ENCODE peak calls at places on chromosomes 5 and 9, in four cellular contexts. U is HepG2, G is K562, W is GM12878. S is an unnamed sample.

GRCh38 chr9:116493183-116493582 is 193.9 kb upstream of the TRIM32 start:
- DNase-seq in G (no peak), W (no peak), U (no peak), S (no peak)

GRCh38 chr9:134406366-134407122 is 80.3 kb downstream of the RXRA start:
- DNase-seq in W (no peak), U (no peak), G (no peak), S (no peak)

GRCh38 chr9:9963861-9964260 is 648.9 kb downstream of the PTPRD start:
- DNase-seq in G (no peak), U (no peak), W (no peak), S (no peak)

GRCh38 chr9:111094433-111095421 is 56.5 kb upstream of the LPAR1 start:
- DNase-seq in U (no peak), W (peak), G (no peak), S (no peak)

GRCh38 chr5:67680109-67680508 is 483.5 kb upstream of the CD180 start:
- DNase-seq in G (no peak), U (no peak), W (no peak), S (no peak)

GRCh38 chr5:88727705-88728313 is 155.2 kb downstream of the MEF2C start:
- DNase-seq in W (no peak), G (peak), U (no peak), S (no peak)

GRCh38 chr5:61525573-61526142 is 193.6 kb downstream of the ZSWIM6 start:
- DNase-seq in W (no peak), G (no peak), U (no peak), S (no peak)

GRCh38 chr5:55821731-55822512 is 29.2 kb upstream of the IL31RA start:
- DNase-seq in G (peak), W (no peak), U (no peak), S (peak)

GRCh38 chr5:178385472-178385853 is 152.9 kb upstream of the PHYKPL start:
- DNase-seq in W (no peak), U (no peak), G (no peak), S (no peak)

GRCh38 chr9:84294551-84294950 is 46.0 kb downstream of the SLC28A3 start:
- DNase-seq in U (no peak), W (no peak), G (peak), S (no peak)

GRCh38 chr9:111805841-111806241 is 11.1 kb upstream of the SHOC1 start:
- DNase-seq in U (no peak), W (no peak), G (no peak), S (no peak)

GRCh38 chr5:107565791-107566536 is 104.8 kb downstream of the EFNA5 start:
- DNase-seq in W (no peak), U (no peak), G (no peak), S (no peak)

GRCh38 chr5:119367502-119368237 is 11.9 kb downstream of the TNFAIP8 start:
- DNase-seq in W (peak), G (no peak), U (peak), S (no peak)

GRCh38 chr5:167582263-167582662 is 709.2 kb upstream of the WWC1 start:
- DNase-seq in G (no peak), U (no peak), W (no peak), S (no peak)

GRCh38 chr5:179154346-179154990 is 94.3 kb downstream of the ZNF354C start:
- DNase-seq in W (no peak), U (no peak), G (no peak), S (peak)

GRCh38 chr9:20873240-20873860 is 158.1 kb downstream of the HACD4 start:
- DNase-seq in U (no peak), W (no peak), G (no peak), S (no peak)
- TF ChIP-seq CBX5 in U (no peak), W (no peak), G (no peak), S (no peak)

GRCh38 chr5:146027746-146028145 is 77.6 kb downstream of the PLAC8L1 start:
- DNase-seq in W (no peak), U (no peak), G (no peak), S (no peak)

GRCh38 chr5:146025681-146026080 is 79.7 kb downstream of the PLAC8L1 start:
- DNase-seq in G (no peak), U (no peak), W (no peak), S (no peak)

GRCh38 chr5:146024034-146024433 is 81.3 kb downstream of the PLAC8L1 start:
- DNase-seq in W (no peak), G (no peak), U (no peak), S (no peak)

GRCh38 chr5:146025108-146025507 is 80.3 kb downstream of the PLAC8L1 start:
- DNase-seq in U (peak), G (no peak), W (no peak), S (no peak)

DNA sequence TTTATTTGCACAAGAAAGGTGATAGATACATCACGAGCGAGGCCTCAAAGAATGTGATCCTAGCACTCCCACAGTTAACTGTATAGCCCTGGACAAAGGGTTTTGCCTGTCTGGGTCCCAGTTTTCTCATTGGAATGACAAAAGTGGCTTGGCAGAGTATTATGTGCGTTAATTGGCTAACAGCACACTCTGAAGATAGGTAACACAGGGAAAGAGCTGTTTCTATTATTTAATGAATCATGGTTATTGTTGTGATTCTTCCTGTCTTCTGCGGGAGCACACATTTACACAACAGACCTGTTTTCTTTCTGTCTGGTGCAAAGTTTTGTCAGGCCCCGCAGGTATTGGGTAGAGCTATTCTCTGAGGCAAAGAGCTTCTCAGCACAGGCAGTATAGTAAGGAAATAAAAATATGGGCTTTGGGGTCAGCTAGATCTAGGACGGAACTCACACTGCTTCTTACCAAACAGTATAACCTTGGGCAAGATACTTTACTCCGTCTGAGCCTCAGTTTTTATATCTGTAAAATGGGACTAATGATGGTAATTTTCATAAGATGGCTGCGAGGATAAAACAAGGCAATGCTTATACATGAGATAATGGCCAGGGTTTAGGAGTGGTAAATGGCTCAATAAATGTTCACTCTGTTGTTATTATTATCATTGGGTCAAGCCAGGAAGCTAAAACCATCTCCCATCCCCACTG is 78.9 kb downstream of the PLAC8L1 start:
- DNase-seq in G (no peak), U (no peak), W (no peak), S (no peak)
- TF ChIP-seq CBX5 in G (no peak), U (no peak), W (no peak), S (no peak)

GRCh38 chr5:84260939-84261338 is 123.7 kb downstream of the EDIL3 start:
- DNase-seq in W (no peak), G (no peak), U (no peak), S (no peak)
- TF ChIP-seq CBX5 in W (no peak), G (no peak), U (no peak), S (no peak)

DNA sequence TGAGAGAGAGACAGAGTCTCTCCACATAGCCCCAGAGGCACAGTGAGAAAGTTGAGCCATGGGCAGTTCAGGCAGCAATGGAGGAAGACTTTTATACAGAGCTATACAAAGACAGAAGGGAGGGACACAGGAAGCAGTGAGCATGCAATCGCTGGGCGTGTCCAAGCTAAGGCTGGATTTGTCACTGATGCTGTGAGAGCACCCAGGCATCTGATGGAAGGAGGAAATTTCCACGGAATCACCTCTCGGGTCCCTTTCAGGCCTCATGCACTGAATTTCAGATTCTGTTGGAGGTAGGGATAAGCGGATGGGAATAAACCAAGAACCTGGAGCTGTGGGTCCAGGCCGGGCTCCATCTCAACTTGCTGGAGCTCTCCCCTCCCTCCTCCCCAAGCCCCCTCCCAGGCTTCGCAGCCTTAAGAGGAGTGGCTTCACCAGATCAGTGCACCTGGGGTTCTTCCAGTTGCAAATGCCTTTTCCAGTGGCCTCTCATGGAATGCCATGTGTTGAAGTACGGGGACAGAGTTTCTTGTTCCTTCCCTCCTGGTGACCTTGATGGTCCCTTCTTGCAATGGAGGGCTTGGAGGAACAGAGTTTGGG is 114.8 kb upstream of the ALDH1B1 start:
- DNase-seq in U (no peak), G (no peak), W (no peak), S (no peak)
- TF ChIP-seq CBX5 in U (no peak), G (no peak), W (no peak), S (no peak)

DNA sequence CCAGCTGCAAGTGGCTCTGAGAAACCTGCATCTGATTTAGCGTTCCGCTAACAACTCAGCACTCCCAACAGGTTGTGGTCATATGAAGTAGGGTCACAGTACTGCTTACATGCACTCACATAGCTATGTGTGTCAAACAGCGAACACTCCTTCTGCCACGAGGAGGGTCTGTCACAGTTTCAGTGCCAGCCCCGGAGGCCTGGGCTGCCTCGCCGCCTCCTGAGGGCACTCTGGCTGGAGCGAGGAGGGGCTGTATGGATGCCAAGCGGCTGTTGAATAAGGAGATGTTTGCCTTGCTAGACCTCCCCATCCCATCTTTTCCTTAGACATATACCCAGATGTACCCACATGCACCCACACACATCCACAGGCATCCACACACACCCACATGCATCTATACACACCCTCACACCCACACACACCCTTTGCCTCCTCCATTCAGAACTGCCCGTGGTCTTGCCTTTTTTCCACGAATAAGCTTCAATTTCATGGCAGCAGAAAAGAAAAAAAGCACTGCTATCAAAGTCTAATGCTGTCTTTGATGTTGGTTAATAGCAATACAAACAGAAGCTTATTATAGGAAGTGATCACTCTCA is 95.7 kb downstream of the HSD17B3 start:
- DNase-seq in U (no peak), G (no peak), W (no peak), S (no peak)
- TF ChIP-seq CBX5 in U (no peak), G (no peak), W (no peak), S (no peak)

DNA sequence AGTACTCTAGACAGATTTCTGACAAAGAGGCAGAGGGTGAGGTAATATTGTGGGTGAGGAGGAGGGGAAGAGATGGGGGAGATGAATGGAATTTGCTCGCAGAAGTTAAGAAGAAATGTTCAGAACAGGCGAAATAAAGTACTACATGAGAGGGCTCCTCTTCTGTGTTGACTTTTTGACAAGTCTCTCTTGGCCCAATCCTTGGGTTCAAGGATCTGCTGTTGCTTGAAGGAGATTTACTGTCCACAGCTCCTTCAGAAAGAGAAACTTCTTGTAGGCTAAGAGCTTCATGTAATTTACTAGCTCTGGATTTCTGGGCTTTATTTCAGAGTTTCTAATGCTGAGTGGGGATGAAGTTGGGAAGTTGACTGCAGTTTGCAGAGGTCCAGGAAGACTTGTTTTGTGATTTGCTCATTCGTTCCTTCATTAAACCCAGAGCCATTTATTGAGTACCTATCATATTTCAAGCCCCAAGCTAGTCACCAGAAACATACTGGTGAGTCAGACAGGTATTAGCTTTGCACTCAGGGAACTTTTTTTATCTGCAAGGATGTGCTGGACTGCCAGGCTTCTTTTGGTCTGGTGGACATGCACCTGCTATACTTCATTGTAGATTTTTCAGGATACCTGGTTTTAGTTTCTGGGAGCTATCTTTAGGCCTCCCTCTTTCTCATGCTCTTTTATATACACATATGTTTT is 402.9 kb upstream of the CLINT1 start:
- DNase-seq in W (no peak), U (no peak), G (no peak), S (no peak)
- TF ChIP-seq CBX5 in W (no peak), U (no peak), G (no peak), S (no peak)

DNA sequence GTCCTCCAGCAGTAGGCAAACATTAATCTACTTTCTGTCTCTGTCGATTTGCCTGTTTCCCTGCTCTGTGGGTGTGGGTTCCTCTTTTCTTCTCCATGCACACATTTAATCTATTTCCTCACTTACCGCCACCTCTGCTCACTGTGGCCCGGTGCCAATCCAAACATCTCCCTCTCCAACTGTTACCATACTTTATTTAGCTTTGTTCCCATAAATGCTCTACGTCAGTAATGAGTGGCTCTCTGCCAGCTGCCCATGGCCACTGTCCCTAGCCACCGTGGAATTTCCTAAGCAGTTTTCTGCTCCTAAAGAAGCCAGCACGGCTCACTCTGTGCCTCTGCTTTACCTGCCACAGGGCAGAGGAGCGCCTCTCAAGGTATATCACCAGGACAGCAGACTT is 19.5 kb upstream of the GOLPH3 start:
- DNase-seq in W (no peak), G (no peak), U (peak), S (no peak)
- TF ChIP-seq CBX5 in W (no peak), G (no peak), U (no peak), S (no peak)

GRCh38 chr5:95352686-95353085 is 38.5 kb upstream of the FAM81B start:
- DNase-seq in W (no peak), G (no peak), U (no peak), S (no peak)

GRCh38 chr5:95350631-95351030 is 40.5 kb upstream of the FAM81B start:
- DNase-seq in W (no peak), G (no peak), U (no peak), S (no peak)

GRCh38 chr5:95347516-95348140 is 43.5 kb upstream of the FAM81B start:
- DNase-seq in U (no peak), G (no peak), W (no peak), S (no peak)
- TF ChIP-seq CBX5 in U (no peak), G (no peak), W (no peak), S (no peak)

GRCh38 chr9:114689813-114690212 is 7.8 kb upstream of the TEX48 start:
- DNase-seq in W (no peak), G (no peak), U (no peak), S (no peak)

GRCh38 chr9:114685951-114686350 is 4.0 kb upstream of the TEX48 start:
- DNase-seq in U (no peak), G (no peak), W (no peak), S (no peak)

GRCh38 chr9:114688388-114688787 is 6.4 kb upstream of the TEX48 start:
- DNase-seq in G (no peak), W (no peak), U (no peak), S (no peak)

GRCh38 chr9:114688892-114689291 is 6.9 kb upstream of the TEX48 start:
- DNase-seq in U (no peak), G (no peak), W (no peak), S (no peak)

DNA sequence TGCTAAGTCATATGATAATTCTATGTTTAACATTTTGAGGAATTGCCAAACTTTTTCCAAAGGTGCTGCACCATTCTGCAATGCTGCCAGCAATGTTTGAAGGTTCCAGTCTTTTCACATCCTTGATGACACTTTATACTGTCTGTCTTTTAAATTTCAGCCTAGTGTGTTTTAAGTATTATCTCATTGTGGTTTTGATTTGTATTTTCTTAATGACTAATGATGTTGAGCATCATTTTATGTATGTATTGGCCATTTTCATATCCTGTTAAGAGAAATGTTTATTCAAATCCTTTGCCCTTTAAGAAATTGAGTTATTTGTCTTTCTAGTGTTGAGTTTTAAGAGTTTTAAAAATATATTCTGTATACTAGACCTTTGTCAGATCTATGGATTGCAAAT is 5.0 kb upstream of the TEX48 start:
- DNase-seq in W (no peak), U (no peak), G (no peak), S (no peak)
- TF ChIP-seq CBX5 in W (no peak), U (no peak), G (no peak), S (no peak)

GRCh38 chr5:141844414-141845097 is 33.7 kb downstream of the PCDH1 start:
- DNase-seq in W (no peak), U (no peak), G (no peak), S (no peak)

GRCh38 chr5:141845371-141845821 is 32.8 kb downstream of the PCDH1 start:
- DNase-seq in G (peak), W (no peak), U (no peak), S (no peak)

GRCh38 chr5:141848771-141849370 is 29.3 kb downstream of the PCDH1 start:
- DNase-seq in U (peak), G (peak), W (no peak), S (peak)

GRCh38 chr5:141843156-141843927 is 34.9 kb downstream of the PCDH1 start:
- DNase-seq in U (no peak), G (no peak), W (no peak), S (no peak)

GRCh38 chr5:141846031-141846430 is 32.2 kb downstream of the PCDH1 start:
- DNase-seq in G (peak), U (no peak), W (no peak), S (no peak)
- TF ChIP-seq CBX5 in G (no peak), U (no peak), W (no peak), S (no peak)

S was measured in H1.